ENCODE peak calls at places on chromosomes 1 and 21, in five cellular contexts. One of them, this sample, is unnamed.

GRCh38 chr1:204574016-204574855 is 58.0 kb downstream of the MDM4 start:
- DNase-seq in cardiac muscle cell: no peak
- DNase-seq in tibial artery: no peak
- DNase-seq in IMR-90: no peak
- DNase-seq in uterus: no peak
- DNase-seq in this sample: peak; percentile 28

GRCh38 chr1:21909787-21910503 is 27.2 kb downstream of the HSPG2 start:
- DNase-seq in uterus: peak; percentile 85
- DNase-seq in tibial artery: peak; percentile 80
- DNase-seq in IMR-90: peak; percentile 60
- DNase-seq in cardiac muscle cell: peak; percentile 72
- DNase-seq in this sample: peak; percentile 73

GRCh38 chr1:57272601-57273000 is 151.3 kb downstream of the DAB1 start:
- DNase-seq in uterus: no peak
- DNase-seq in tibial artery: no peak
- DNase-seq in IMR-90: no peak
- DNase-seq in cardiac muscle cell: no peak
- DNase-seq in this sample: no peak

GRCh38 chr1:154972517-154973343 is 1.8 kb upstream of the CKS1B start:
- DNase-seq in tibial artery: peak; percentile 78
- DNase-seq in uterus: peak; percentile 71
- DNase-seq in IMR-90: peak; percentile 95
- DNase-seq in cardiac muscle cell: peak; percentile 86
- DNase-seq in this sample: peak; percentile 75

GRCh38 chr1:238377280-238377919 is 486.7 kb upstream of the ZP4 start:
- DNase-seq in uterus: no peak
- DNase-seq in tibial artery: no peak
- DNase-seq in cardiac muscle cell: no peak
- DNase-seq in IMR-90: no peak
- DNase-seq in this sample: no peak

GRCh38 chr1:118333601-118334241 is 148.7 kb upstream of the SPAG17 start:
- DNase-seq in tibial artery: no peak
- DNase-seq in IMR-90: no peak
- DNase-seq in cardiac muscle cell: no peak
- DNase-seq in uterus: no peak
- DNase-seq in this sample: no peak

GRCh38 chr21:28547795-28548194 is 444.9 kb downstream of the LTN1 start:
- DNase-seq in cardiac muscle cell: no peak
- DNase-seq in IMR-90: no peak
- DNase-seq in uterus: no peak
- DNase-seq in tibial artery: peak; percentile 24
- DNase-seq in this sample: no peak

GRCh38 chr21:42836767-42837301 is 42.5 kb downstream of the WDR4 start:
- DNase-seq in cardiac muscle cell: no peak
- DNase-seq in uterus: no peak
- DNase-seq in tibial artery: no peak
- DNase-seq in IMR-90: no peak
- DNase-seq in this sample: peak; percentile 10

GRCh38 chr1:44775930-44776748 is 799 bp downstream of the RPS8 start:
- DNase-seq in uterus: peak; percentile 36
- DNase-seq in cardiac muscle cell: peak; percentile 15
- DNase-seq in IMR-90: no peak
- DNase-seq in tibial artery: peak; percentile 41
- DNase-seq in this sample: peak; percentile 51

GRCh38 chr1:33047290-33047689 is 10.6 kb upstream of the AK2 start:
- DNase-seq in uterus: no peak
- DNase-seq in tibial artery: no peak
- DNase-seq in IMR-90: no peak
- DNase-seq in cardiac muscle cell: no peak
- DNase-seq in this sample: no peak

GRCh38 chr1:33043267-33044090 is 6.8 kb upstream of the AK2 start:
- DNase-seq in uterus: no peak
- DNase-seq in IMR-90: no peak
- DNase-seq in tibial artery: no peak
- DNase-seq in cardiac muscle cell: no peak
- DNase-seq in this sample: no peak

GRCh38 chr1:33045246-33045645 is 8.6 kb upstream of the AK2 start:
- DNase-seq in IMR-90: no peak
- DNase-seq in uterus: no peak
- DNase-seq in cardiac muscle cell: no peak
- DNase-seq in tibial artery: no peak
- DNase-seq in this sample: peak; percentile 32

GRCh38 chr1:33047839-33048305 is 11.2 kb upstream of the AK2 start:
- DNase-seq in cardiac muscle cell: no peak
- DNase-seq in uterus: no peak
- DNase-seq in tibial artery: no peak
- DNase-seq in IMR-90: peak; percentile 44
- DNase-seq in this sample: no peak

GRCh38 chr1:33045814-33046213 is 9.1 kb upstream of the AK2 start:
- DNase-seq in cardiac muscle cell: no peak
- DNase-seq in tibial artery: no peak
- DNase-seq in uterus: no peak
- DNase-seq in IMR-90: peak; percentile 52
- DNase-seq in this sample: no peak
- H3K4me1 ChIP-seq in cardiac muscle cell: peaks cover 12% of the 10 kb centered on the region
- H3K4me1 ChIP-seq in tibial artery: no peaks in the 10 kb centered on the region
- H3K4me1 ChIP-seq in uterus: no peaks in the 10 kb centered on the region
- H3K4me1 ChIP-seq in IMR-90: peaks cover 4% of the 10 kb centered on the region
- H3K4me1 ChIP-seq in this sample: peaks cover 10% of the 10 kb centered on the region

DNA sequence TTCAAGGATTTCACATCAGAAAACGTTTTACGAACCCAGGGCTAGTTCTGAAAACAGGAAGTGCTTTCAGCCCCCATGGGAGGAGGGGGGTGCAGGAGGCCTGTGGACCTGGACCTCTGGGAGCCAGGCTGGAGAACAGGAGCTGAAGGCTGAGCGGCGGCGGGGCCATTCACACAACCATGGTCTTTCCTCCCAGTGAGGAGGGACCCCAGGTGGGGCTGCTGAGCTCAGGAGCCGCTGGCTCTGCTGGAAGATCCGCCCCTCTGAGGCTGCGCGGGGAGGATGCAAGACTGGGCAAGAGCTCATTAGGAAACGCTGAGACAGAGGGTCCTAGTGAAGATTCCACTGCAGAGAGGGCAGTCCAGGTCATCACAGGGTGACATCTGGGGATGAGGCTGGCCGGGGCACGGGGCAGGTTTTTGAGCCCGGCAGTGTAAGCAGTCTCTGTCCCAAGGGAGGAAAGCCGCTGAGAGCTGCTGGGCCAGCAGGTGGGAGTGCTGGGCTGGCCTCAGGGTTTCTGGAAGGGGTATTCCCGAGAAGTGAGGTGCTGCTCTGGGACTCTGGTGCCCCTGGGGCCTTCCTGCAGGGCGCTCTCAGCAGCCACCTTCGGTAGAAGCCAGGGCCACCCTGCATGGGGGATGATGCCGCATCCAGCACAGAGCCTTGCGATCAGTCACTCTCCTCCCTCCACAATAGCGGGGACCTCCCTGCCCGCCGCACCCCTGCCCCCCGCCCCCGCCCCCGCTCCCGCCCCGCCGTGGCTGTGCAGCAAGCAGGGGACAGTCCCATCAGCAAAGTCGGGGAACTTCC is 7.5 kb downstream of the MX2 start:
- DNase-seq in cardiac muscle cell: peak; percentile 58
- DNase-seq in IMR-90: no peak
- DNase-seq in uterus: no peak
- DNase-seq in tibial artery: no peak
- DNase-seq in this sample: peak; percentile 48
- TF ChIP-seq CTCF in cardiac muscle cell: peak; percentile 27
- TF ChIP-seq CTCF in IMR-90: no peak
- TF ChIP-seq CTCF in uterus: no peak
- TF ChIP-seq CTCF in tibial artery: no peak
- TF ChIP-seq CTCF in this sample: no peak

DNA sequence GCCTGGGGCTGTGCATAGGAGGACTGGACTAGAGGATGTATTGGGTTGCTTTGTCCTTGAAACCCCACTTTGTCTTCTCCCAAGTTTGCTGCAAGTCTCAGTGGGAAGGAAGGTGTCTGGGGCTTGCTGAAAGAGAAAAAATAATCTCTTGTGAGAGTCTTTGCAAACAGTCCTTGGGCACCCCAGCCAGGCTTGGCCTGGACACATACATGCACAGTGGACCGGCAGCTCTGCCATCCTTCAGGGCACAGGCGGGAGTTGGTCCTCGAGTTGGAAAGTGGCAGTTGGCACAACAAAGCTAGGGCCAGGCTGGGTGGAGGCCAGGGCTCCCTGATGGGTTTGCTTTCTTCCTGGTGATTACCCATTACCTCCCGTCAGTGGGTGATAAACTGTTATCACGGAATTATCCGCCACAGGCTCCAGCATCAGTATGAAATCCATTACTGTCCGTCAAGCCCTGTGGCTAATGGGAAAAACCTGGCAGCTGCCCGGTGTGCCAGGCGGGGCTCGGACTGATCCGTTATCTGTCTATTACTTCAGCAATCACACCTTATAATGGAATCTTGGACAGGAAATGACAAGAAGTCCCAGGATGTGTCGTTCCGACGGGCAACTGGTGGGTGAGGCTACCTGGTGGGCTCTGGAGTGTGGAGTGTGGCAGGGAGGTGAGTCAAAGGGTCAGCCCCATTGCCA is 265.7 kb downstream of the GRIK3 start:
- DNase-seq in IMR-90: no peak
- DNase-seq in uterus: no peak
- DNase-seq in tibial artery: no peak
- DNase-seq in cardiac muscle cell: no peak
- DNase-seq in this sample: no peak
- H3K4me1 ChIP-seq in IMR-90: no peaks in the 10 kb centered on the region
- H3K4me1 ChIP-seq in uterus: no peaks in the 10 kb centered on the region
- H3K4me1 ChIP-seq in tibial artery: no peaks in the 10 kb centered on the region
- H3K4me1 ChIP-seq in cardiac muscle cell: no peaks in the 10 kb centered on the region
- H3K4me1 ChIP-seq in this sample: no peaks in the 10 kb centered on the region

GRCh38 chr1:8796812-8797211 is 20.6 kb downstream of the RERE start:
- DNase-seq in cardiac muscle cell: no peak
- DNase-seq in uterus: no peak
- DNase-seq in IMR-90: no peak
- DNase-seq in tibial artery: no peak
- DNase-seq in this sample: no peak

GRCh38 chr1:8791819-8792218 is 25.6 kb downstream of the RERE start:
- DNase-seq in cardiac muscle cell: no peak
- DNase-seq in tibial artery: no peak
- DNase-seq in IMR-90: no peak
- DNase-seq in uterus: no peak
- DNase-seq in this sample: no peak

GRCh38 chr1:8790987-8791386 is 26.5 kb downstream of the RERE start:
- DNase-seq in IMR-90: no peak
- DNase-seq in uterus: no peak
- DNase-seq in tibial artery: no peak
- DNase-seq in cardiac muscle cell: no peak
- DNase-seq in this sample: no peak

GRCh38 chr1:8797230-8797629 is 20.2 kb downstream of the RERE start:
- DNase-seq in uterus: no peak
- DNase-seq in IMR-90: peak; percentile 61
- DNase-seq in cardiac muscle cell: no peak
- DNase-seq in tibial artery: no peak
- DNase-seq in this sample: no peak

DNA sequence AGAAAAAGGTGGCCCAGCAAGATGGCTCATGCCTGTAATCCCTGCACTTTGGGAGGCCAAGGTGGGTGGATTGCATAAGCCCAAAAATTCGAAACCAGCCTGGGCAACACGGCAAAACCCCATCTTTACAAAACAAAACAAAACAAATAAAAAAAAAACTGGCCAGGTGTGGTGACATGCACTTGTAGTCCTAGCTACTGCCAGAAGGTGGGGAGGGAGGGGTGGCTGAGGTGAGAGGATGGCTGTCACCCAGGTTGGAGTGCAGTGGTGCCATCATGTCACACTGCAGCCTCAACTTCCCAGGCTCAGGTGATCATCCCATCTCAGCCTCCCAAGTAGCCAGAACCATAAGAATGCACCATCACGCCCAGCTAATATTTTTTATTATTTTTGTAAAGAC is 22.8 kb downstream of the RERE start:
- DNase-seq in cardiac muscle cell: no peak
- DNase-seq in uterus: no peak
- DNase-seq in IMR-90: no peak
- DNase-seq in tibial artery: no peak
- DNase-seq in this sample: no peak
- TF ChIP-seq CTCF in cardiac muscle cell: no peak
- TF ChIP-seq CTCF in uterus: no peak
- TF ChIP-seq CTCF in IMR-90: no peak
- TF ChIP-seq CTCF in tibial artery: no peak
- TF ChIP-seq CTCF in this sample: no peak

GRCh38 chr1:206939841-206940587 is 6.3 kb downstream of the PIGR start:
- DNase-seq in IMR-90: no peak
- DNase-seq in tibial artery: no peak
- DNase-seq in uterus: no peak
- DNase-seq in cardiac muscle cell: no peak
- DNase-seq in this sample: no peak
- H3K4me1 ChIP-seq in IMR-90: no peaks in the 10 kb centered on the region
- H3K4me1 ChIP-seq in tibial artery: no peaks in the 10 kb centered on the region
- H3K4me1 ChIP-seq in uterus: no peaks in the 10 kb centered on the region
- H3K4me1 ChIP-seq in cardiac muscle cell: peaks cover 14% of the 10 kb centered on the region
- H3K4me1 ChIP-seq in this sample: no peaks in the 10 kb centered on the region

This sample was measured in adrenal gland.